ENCODE peak calls at places on chromosomes 5 and 9, in four cellular contexts. L is sigmoid colon; R is heart left ventricle; N is effector memory CD4-positive, alpha-beta T cell. H is an unnamed sample.

GRCh38 chr5:11045411-11045810 is 284.4 kb upstream of the DAP start:
- DNase-seq in N (no peak), R (no peak), L (no peak), H (no peak)

GRCh38 chr9:129275626-129276247 is 97.7 kb upstream of the IER5L start:
- DNase-seq in N (no peak), R (no peak), L (peak; percentile 29), H (peak; percentile 23)

GRCh38 chr9:107737987-107738743 is 248.6 kb upstream of the KLF4 start:
- DNase-seq in L (peak; percentile 87), N (no peak), R (peak; percentile 78), H (peak; percentile 76)

GRCh38 chr5:16467363-16468219 is 2.0 kb upstream of the ZNF622 start:
- DNase-seq in N (no peak), R (no peak), L (no peak), H (no peak)

GRCh38 chr9:5025416-5025815 is 40.3 kb downstream of the JAK2 start:
- DNase-seq in R (no peak), L (no peak), N (no peak), H (no peak)

GRCh38 chr5:159642379-159642778 is 273.9 kb upstream of the ADRA1B start:
- DNase-seq in N (no peak), L (no peak), R (no peak), H (no peak)

GRCh38 chr9:35518981-35519679 is 29.2 kb downstream of the RUSC2 start:
- DNase-seq in N (no peak), R (peak; percentile 36), L (no peak), H (no peak)

GRCh38 chr5:143174714-143175398 is 228.6 kb downstream of the NR3C1 start:
- DNase-seq in N (no peak), L (no peak), R (no peak), H (no peak)

GRCh38 chr5:177497297-177498012 is at the start of gene PDLIM7:
- DNase-seq in L (peak; percentile 99), R (peak; percentile 98), N (peak; percentile 91), H (peak; percentile 98)

GRCh38 chr5:177494356-177495195 is 2.8 kb downstream of the PDLIM7 start:
- DNase-seq in R (peak; percentile 87), L (peak; percentile 91), N (no peak), H (peak; percentile 94)

GRCh38 chr5:177497011-177497296 is 450 bp downstream of the PDLIM7 start:
- DNase-seq in L (no peak), R (no peak), N (no peak), H (no peak)

GRCh38 chr5:177495243-177496060 is 2.0 kb downstream of the PDLIM7 start:
- DNase-seq in R (peak; percentile 84), L (peak; percentile 95), N (no peak), H (peak; percentile 94)

DNA sequence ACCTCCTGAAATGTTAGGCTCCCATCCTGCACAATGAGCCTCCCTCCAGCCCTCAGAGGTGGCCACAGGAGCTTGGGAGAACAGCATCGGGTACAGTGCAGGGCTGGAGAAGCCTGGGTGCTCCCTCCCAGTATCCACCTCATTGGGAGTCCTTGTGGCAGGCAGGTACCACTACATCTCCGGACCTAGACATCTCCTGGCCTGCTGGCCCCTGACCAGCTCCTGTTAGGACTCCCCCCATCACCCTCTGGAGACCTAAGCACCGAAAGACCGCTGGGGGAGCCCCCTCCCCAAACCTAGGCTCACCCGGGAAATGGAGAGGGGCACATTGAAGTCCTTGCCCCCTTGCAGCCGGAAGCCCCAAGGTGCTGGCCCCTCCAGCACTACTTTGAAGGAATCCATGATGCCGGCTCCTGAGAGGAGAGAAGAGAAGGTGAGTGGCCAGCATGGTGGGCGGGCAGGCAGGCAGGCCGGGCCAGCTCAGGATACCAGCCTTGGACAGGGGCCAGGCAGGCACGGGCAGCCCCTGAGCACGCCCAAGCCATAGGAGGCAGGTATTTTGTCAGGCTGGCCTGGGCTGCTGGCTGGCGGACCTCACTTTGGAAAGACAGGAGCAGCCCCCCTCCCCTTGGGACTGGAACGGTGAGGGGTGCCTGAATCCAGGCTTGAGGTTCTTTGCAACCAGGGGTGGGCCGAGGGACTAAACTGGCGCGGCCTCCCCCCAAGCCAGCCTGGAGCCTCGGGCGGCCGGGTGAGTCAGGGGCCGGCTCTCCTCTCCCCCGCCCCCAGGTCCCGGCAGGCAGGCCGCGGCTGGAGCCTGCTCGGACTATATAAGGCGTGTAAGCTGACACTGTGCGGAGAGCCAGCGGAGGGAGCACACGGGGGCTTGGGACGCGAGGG is 1.0 kb downstream of the PDLIM7 start:
- DNase-seq in R (peak; percentile 91), N (no peak), L (peak; percentile 97), H (peak; percentile 94)
- H3K4me1 ChIP-seq in R (peaks cover 64% of the 10 kb centered on the region), N (peaks cover 22% of the 10 kb centered on the region), L (peaks cover 76% of the 10 kb centered on the region), H (no peaks in the 10 kb centered on the region)

GRCh38 chr9:132383462-132383883 is 23.2 kb downstream of the TTF1 start:
- DNase-seq in N (no peak), R (no peak), L (no peak), H (no peak)
- H3K36me3 ChIP-seq in N (peaks cover 52% of the 10 kb centered on the region), R (peaks cover 74% of the 10 kb centered on the region), L (peaks cover 21% of the 10 kb centered on the region), H (peaks cover 16% of the 10 kb centered on the region)

DNA sequence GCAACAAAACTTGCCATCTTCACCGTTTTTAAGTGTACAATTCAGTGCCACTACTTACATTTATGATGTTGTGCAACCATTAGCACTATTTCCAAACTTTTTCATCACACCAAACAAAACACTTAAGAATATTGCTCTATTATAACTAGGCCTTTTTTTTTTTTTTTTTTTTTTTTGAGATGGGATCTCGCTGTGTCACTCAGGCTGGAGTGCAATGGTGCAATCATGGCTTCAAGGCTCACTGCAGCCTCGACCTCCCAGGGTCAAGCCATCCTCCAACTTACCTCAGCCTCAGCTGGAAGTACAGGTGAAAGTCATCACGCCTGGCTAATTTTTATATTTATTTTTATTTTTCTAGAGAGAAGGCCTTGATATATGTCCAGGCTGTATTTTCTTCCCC is 22.3 kb upstream of the LMNB1 start:
- DNase-seq in N (no peak), R (no peak), L (no peak), H (no peak)
- H3K4me1 ChIP-seq in N (peaks cover 5% of the 10 kb centered on the region), R (no peaks in the 10 kb centered on the region), L (no peaks in the 10 kb centered on the region), H (no peaks in the 10 kb centered on the region)

GRCh38 chr9:98975838-98976237 is 32.1 kb downstream of the COL15A1 start:
- DNase-seq in L (no peak), N (no peak), R (no peak), H (no peak)

GRCh38 chr9:98978231-98978681 is 34.5 kb downstream of the COL15A1 start:
- DNase-seq in N (no peak), L (peak; percentile 63), R (no peak), H (no peak)

GRCh38 chr9:98980291-98980690 is 36.6 kb downstream of the COL15A1 start:
- DNase-seq in L (peak; percentile 57), R (no peak), N (no peak), H (no peak)

GRCh38 chr9:98977246-98977681 is 33.6 kb downstream of the COL15A1 start:
- DNase-seq in N (no peak), R (peak; percentile 74), L (peak; percentile 63), H (no peak)

DNA sequence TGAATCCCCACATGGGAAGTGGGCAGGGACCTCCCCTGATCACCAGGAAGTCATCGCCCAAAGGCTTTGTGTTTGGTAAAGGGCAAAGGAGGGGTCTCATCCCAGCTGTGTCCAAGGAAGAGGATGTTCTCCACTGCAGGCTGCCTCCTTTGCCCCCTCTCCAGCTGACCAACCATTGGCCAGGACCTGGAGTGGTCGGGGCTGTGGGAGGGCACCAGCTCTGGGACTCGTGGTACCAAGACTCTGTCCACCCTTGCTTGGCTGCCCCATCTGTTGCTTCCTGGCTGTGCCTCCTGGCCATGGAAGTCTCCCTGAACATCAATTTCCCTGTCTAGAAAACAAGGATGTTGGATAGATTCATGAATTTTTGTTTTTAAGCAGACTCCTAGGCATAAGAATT is 34.1 kb downstream of the COL15A1 start:
- DNase-seq in N (no peak), R (no peak), L (peak; percentile 65), H (no peak)
- H3K36me3 ChIP-seq in N (no peaks in the 10 kb centered on the region), R (no peaks in the 10 kb centered on the region), L (no peaks in the 10 kb centered on the region), H (no peaks in the 10 kb centered on the region)

GRCh38 chr5:173778784-173779304 is 109.3 kb upstream of the CPEB4 start:
- DNase-seq in N (no peak), R (no peak), L (no peak), H (no peak)
- H3K4me1 ChIP-seq in N (no peaks in the 10 kb centered on the region), R (peaks cover 26% of the 10 kb centered on the region), L (peaks cover 17% of the 10 kb centered on the region), H (no peaks in the 10 kb centered on the region)